ENCODE peak calls at places on chromosomes 3 and 15, in ten cellular contexts. One of them, this sample, is unnamed.

GRCh38 chr3:147654827-147655226 is 245.7 kb downstream of the ZIC1 start:
- DNase-seq in posterior vena cava: no peak
- DNase-seq in Kasumi-1: no peak
- DNase-seq in progenitor cell of endocrine pancreas: no peak
- DNase-seq in stimulated activated CD8-positive, alpha-beta memory T cell treated with anti-CD3 and anti-CD28 coated beads, Interleukin-15, amount 100 ng/mL, for 24 hours: no peak
- DNase-seq in activated T-helper 9 cell treated with anti-CD3 and anti-CD28 coated beads, Interleukin-2, amount 50 U/mL, for 16 hours: no peak
- DNase-seq in GF-D8: no peak
- DNase-seq in iPS DF 6.9: no peak
- DNase-seq in HTR-8/SVneo: no peak
- DNase-seq in breast epithelium: peak; percentile 70
- DNase-seq in this sample: peak; percentile 27

GRCh38 chr3:50256978-50257890 is 11.7 kb upstream of the SEMA3B start:
- DNase-seq in stimulated activated CD8-positive, alpha-beta memory T cell treated with anti-CD3 and anti-CD28 coated beads, Interleukin-15, amount 100 ng/mL, for 24 hours: no peak
- DNase-seq in activated T-helper 9 cell treated with anti-CD3 and anti-CD28 coated beads, Interleukin-2, amount 50 U/mL, for 16 hours: no peak
- DNase-seq in HTR-8/SVneo: no peak
- DNase-seq in posterior vena cava: no peak
- DNase-seq in Kasumi-1: peak; percentile 27
- DNase-seq in breast epithelium: no peak
- DNase-seq in GF-D8: no peak
- DNase-seq in progenitor cell of endocrine pancreas: no peak
- DNase-seq in iPS DF 6.9: no peak
- DNase-seq in this sample: no peak

GRCh38 chr3:28286595-28286994 is 45.2 kb downstream of the CMC1 start:
- DNase-seq in activated T-helper 9 cell treated with anti-CD3 and anti-CD28 coated beads, Interleukin-2, amount 50 U/mL, for 16 hours: no peak
- DNase-seq in iPS DF 6.9: no peak
- DNase-seq in breast epithelium: no peak
- DNase-seq in HTR-8/SVneo: peak; percentile 19
- DNase-seq in Kasumi-1: peak; percentile 93
- DNase-seq in progenitor cell of endocrine pancreas: no peak
- DNase-seq in stimulated activated CD8-positive, alpha-beta memory T cell treated with anti-CD3 and anti-CD28 coated beads, Interleukin-15, amount 100 ng/mL, for 24 hours: no peak
- DNase-seq in GF-D8: peak; percentile 52
- DNase-seq in posterior vena cava: no peak
- DNase-seq in this sample: no peak

GRCh38 chr3:177615015-177615414 is 417.7 kb upstream of the TBL1XR1 start:
- DNase-seq in progenitor cell of endocrine pancreas: no peak
- DNase-seq in HTR-8/SVneo: peak; percentile 37
- DNase-seq in iPS DF 6.9: no peak
- DNase-seq in posterior vena cava: peak; percentile 89
- DNase-seq in GF-D8: peak; percentile 55
- DNase-seq in stimulated activated CD8-positive, alpha-beta memory T cell treated with anti-CD3 and anti-CD28 coated beads, Interleukin-15, amount 100 ng/mL, for 24 hours: no peak
- DNase-seq in Kasumi-1: peak; percentile 83
- DNase-seq in breast epithelium: peak; percentile 83
- DNase-seq in activated T-helper 9 cell treated with anti-CD3 and anti-CD28 coated beads, Interleukin-2, amount 50 U/mL, for 16 hours: no peak
- DNase-seq in this sample: peak; percentile 83

GRCh38 chr3:187012609-187013051 is 82.3 kb downstream of the ST6GAL1 start:
- DNase-seq in iPS DF 6.9: no peak
- DNase-seq in HTR-8/SVneo: no peak
- DNase-seq in activated T-helper 9 cell treated with anti-CD3 and anti-CD28 coated beads, Interleukin-2, amount 50 U/mL, for 16 hours: peak; percentile 17
- DNase-seq in breast epithelium: no peak
- DNase-seq in Kasumi-1: no peak
- DNase-seq in progenitor cell of endocrine pancreas: no peak
- DNase-seq in GF-D8: no peak
- DNase-seq in stimulated activated CD8-positive, alpha-beta memory T cell treated with anti-CD3 and anti-CD28 coated beads, Interleukin-15, amount 100 ng/mL, for 24 hours: no peak
- DNase-seq in posterior vena cava: no peak
- DNase-seq in this sample: peak; percentile 43

GRCh38 chr3:195177432-195178123 is 93.4 kb downstream of the XXYLT1 start:
- DNase-seq in GF-D8: no peak
- DNase-seq in activated T-helper 9 cell treated with anti-CD3 and anti-CD28 coated beads, Interleukin-2, amount 50 U/mL, for 16 hours: no peak
- DNase-seq in breast epithelium: no peak
- DNase-seq in iPS DF 6.9: no peak
- DNase-seq in Kasumi-1: no peak
- DNase-seq in posterior vena cava: no peak
- DNase-seq in HTR-8/SVneo: no peak
- DNase-seq in stimulated activated CD8-positive, alpha-beta memory T cell treated with anti-CD3 and anti-CD28 coated beads, Interleukin-15, amount 100 ng/mL, for 24 hours: no peak
- DNase-seq in progenitor cell of endocrine pancreas: no peak
- DNase-seq in this sample: no peak

GRCh38 chr3:164465172-164465571 is 613.1 kb downstream of the SI start:
- DNase-seq in progenitor cell of endocrine pancreas: no peak
- DNase-seq in posterior vena cava: no peak
- DNase-seq in GF-D8: no peak
- DNase-seq in iPS DF 6.9: no peak
- DNase-seq in breast epithelium: no peak
- DNase-seq in activated T-helper 9 cell treated with anti-CD3 and anti-CD28 coated beads, Interleukin-2, amount 50 U/mL, for 16 hours: no peak
- DNase-seq in stimulated activated CD8-positive, alpha-beta memory T cell treated with anti-CD3 and anti-CD28 coated beads, Interleukin-15, amount 100 ng/mL, for 24 hours: no peak
- DNase-seq in Kasumi-1: no peak
- DNase-seq in HTR-8/SVneo: peak; percentile 50
- DNase-seq in this sample: peak; percentile 79

GRCh38 chr15:31474059-31474868 is 147.6 kb downstream of the KLF13 start:
- DNase-seq in GF-D8: no peak
- DNase-seq in posterior vena cava: no peak
- DNase-seq in HTR-8/SVneo: no peak
- DNase-seq in iPS DF 6.9: no peak
- DNase-seq in activated T-helper 9 cell treated with anti-CD3 and anti-CD28 coated beads, Interleukin-2, amount 50 U/mL, for 16 hours: no peak
- DNase-seq in stimulated activated CD8-positive, alpha-beta memory T cell treated with anti-CD3 and anti-CD28 coated beads, Interleukin-15, amount 100 ng/mL, for 24 hours: no peak
- DNase-seq in breast epithelium: no peak
- DNase-seq in Kasumi-1: no peak
- DNase-seq in progenitor cell of endocrine pancreas: no peak
- DNase-seq in this sample: no peak

GRCh38 chr3:71247221-71247947 is 336.1 kb downstream of the FOXP1 start:
- DNase-seq in GF-D8: no peak
- DNase-seq in posterior vena cava: no peak
- DNase-seq in Kasumi-1: no peak
- DNase-seq in activated T-helper 9 cell treated with anti-CD3 and anti-CD28 coated beads, Interleukin-2, amount 50 U/mL, for 16 hours: no peak
- DNase-seq in iPS DF 6.9: peak; percentile 35
- DNase-seq in HTR-8/SVneo: peak; percentile 57
- DNase-seq in progenitor cell of endocrine pancreas: no peak
- DNase-seq in stimulated activated CD8-positive, alpha-beta memory T cell treated with anti-CD3 and anti-CD28 coated beads, Interleukin-15, amount 100 ng/mL, for 24 hours: no peak
- DNase-seq in breast epithelium: peak; percentile 57
- DNase-seq in this sample: peak; percentile 69

GRCh38 chr3:149160754-149161289 is 31.4 kb downstream of the HPS3 start:
- DNase-seq in activated T-helper 9 cell treated with anti-CD3 and anti-CD28 coated beads, Interleukin-2, amount 50 U/mL, for 16 hours: no peak
- DNase-seq in iPS DF 6.9: no peak
- DNase-seq in GF-D8: no peak
- DNase-seq in progenitor cell of endocrine pancreas: no peak
- DNase-seq in posterior vena cava: no peak
- DNase-seq in breast epithelium: no peak
- DNase-seq in stimulated activated CD8-positive, alpha-beta memory T cell treated with anti-CD3 and anti-CD28 coated beads, Interleukin-15, amount 100 ng/mL, for 24 hours: no peak
- DNase-seq in Kasumi-1: no peak
- DNase-seq in HTR-8/SVneo: no peak
- DNase-seq in this sample: no peak

GRCh38 chr3:134590766-134591165 is 60.1 kb downstream of the KY start:
- DNase-seq in Kasumi-1: no peak
- DNase-seq in HTR-8/SVneo: no peak
- DNase-seq in activated T-helper 9 cell treated with anti-CD3 and anti-CD28 coated beads, Interleukin-2, amount 50 U/mL, for 16 hours: no peak
- DNase-seq in progenitor cell of endocrine pancreas: no peak
- DNase-seq in iPS DF 6.9: no peak
- DNase-seq in breast epithelium: no peak
- DNase-seq in posterior vena cava: no peak
- DNase-seq in stimulated activated CD8-positive, alpha-beta memory T cell treated with anti-CD3 and anti-CD28 coated beads, Interleukin-15, amount 100 ng/mL, for 24 hours: no peak
- DNase-seq in GF-D8: no peak
- DNase-seq in this sample: no peak

GRCh38 chr3:58059349-58060321 is 51.4 kb downstream of the FLNB start:
- DNase-seq in breast epithelium: no peak
- DNase-seq in Kasumi-1: no peak
- DNase-seq in progenitor cell of endocrine pancreas: peak; percentile 23
- DNase-seq in activated T-helper 9 cell treated with anti-CD3 and anti-CD28 coated beads, Interleukin-2, amount 50 U/mL, for 16 hours: no peak
- DNase-seq in HTR-8/SVneo: peak; percentile 51
- DNase-seq in stimulated activated CD8-positive, alpha-beta memory T cell treated with anti-CD3 and anti-CD28 coated beads, Interleukin-15, amount 100 ng/mL, for 24 hours: no peak
- DNase-seq in GF-D8: no peak
- DNase-seq in iPS DF 6.9: no peak
- DNase-seq in posterior vena cava: no peak
- DNase-seq in this sample: peak; percentile 94

GRCh38 chr3:58383904-58384303 is 49.7 kb downstream of the PDHB start:
- DNase-seq in activated T-helper 9 cell treated with anti-CD3 and anti-CD28 coated beads, Interleukin-2, amount 50 U/mL, for 16 hours: no peak
- DNase-seq in HTR-8/SVneo: peak; percentile 80
- DNase-seq in GF-D8: no peak
- DNase-seq in iPS DF 6.9: no peak
- DNase-seq in posterior vena cava: no peak
- DNase-seq in progenitor cell of endocrine pancreas: no peak
- DNase-seq in Kasumi-1: no peak
- DNase-seq in stimulated activated CD8-positive, alpha-beta memory T cell treated with anti-CD3 and anti-CD28 coated beads, Interleukin-15, amount 100 ng/mL, for 24 hours: no peak
- DNase-seq in breast epithelium: peak; percentile 86
- DNase-seq in this sample: peak; percentile 100

GRCh38 chr15:91892417-91892816 is 38.9 kb downstream of the SLCO3A1 start:
- DNase-seq in iPS DF 6.9: no peak
- DNase-seq in progenitor cell of endocrine pancreas: no peak
- DNase-seq in stimulated activated CD8-positive, alpha-beta memory T cell treated with anti-CD3 and anti-CD28 coated beads, Interleukin-15, amount 100 ng/mL, for 24 hours: no peak
- DNase-seq in HTR-8/SVneo: no peak
- DNase-seq in breast epithelium: no peak
- DNase-seq in activated T-helper 9 cell treated with anti-CD3 and anti-CD28 coated beads, Interleukin-2, amount 50 U/mL, for 16 hours: no peak
- DNase-seq in GF-D8: no peak
- DNase-seq in posterior vena cava: no peak
- DNase-seq in Kasumi-1: no peak
- DNase-seq in this sample: peak; percentile 72

GRCh38 chr3:159637895-159638542 is 350.6 kb upstream of the IL12A start:
- DNase-seq in GF-D8: no peak
- DNase-seq in progenitor cell of endocrine pancreas: no peak
- DNase-seq in posterior vena cava: no peak
- DNase-seq in iPS DF 6.9: no peak
- DNase-seq in activated T-helper 9 cell treated with anti-CD3 and anti-CD28 coated beads, Interleukin-2, amount 50 U/mL, for 16 hours: no peak
- DNase-seq in stimulated activated CD8-positive, alpha-beta memory T cell treated with anti-CD3 and anti-CD28 coated beads, Interleukin-15, amount 100 ng/mL, for 24 hours: no peak
- DNase-seq in HTR-8/SVneo: peak; percentile 22
- DNase-seq in Kasumi-1: no peak
- DNase-seq in breast epithelium: no peak
- DNase-seq in this sample: peak; percentile 74